ENCODE peak calls at places on chromosome 1, in six cellular contexts. C, U, G, W, E and Z are unnamed samples.
A peak's percentile ranks its signal among the peaks of the same experiment; 100 is the strongest.

GRCh38 chr1:6888268-6888667 is 103.0 kb downstream of the CAMTA1 start:
- DNase-seq in G (no peak), E (no peak), C (no peak), W (no peak), U (no peak), Z (no peak)

GRCh38 chr1:62280150-62280549 is 39.1 kb downstream of the KANK4 start:
- DNase-seq in C (no peak), E (no peak), W (no peak), U (no peak), G (no peak), Z (peak; percentile 91)

GRCh38 chr1:167477962-167478361 is 40.4 kb downstream of the CD247 start:
- DNase-seq in U (no peak), E (no peak), C (no peak), W (no peak), G (no peak), Z (no peak)

GRCh38 chr1:6301526-6301925 is 40.6 kb upstream of the GPR153 start:
- DNase-seq in C (no peak), G (no peak), E (no peak), W (no peak), U (no peak), Z (no peak)

GRCh38 chr1:236944556-236944955 is 59.7 kb downstream of the MT1HL1 start:
- DNase-seq in W (no peak), G (no peak), E (no peak), U (no peak), C (no peak), Z (no peak)

GRCh38 chr1:2412773-2413494 is 570 bp upstream of the PEX10 start:
- DNase-seq in U (peak; percentile 66), G (peak; percentile 40), E (no peak), C (peak; percentile 30), W (no peak), Z (no peak)

GRCh38 chr1:172167801-172168596 is 252.5 kb upstream of the C1orf105 start:
- DNase-seq in G (no peak), W (peak; percentile 46), C (no peak), E (no peak), U (no peak), Z (no peak)

GRCh38 chr1:41537788-41538351 is 53.4 kb upstream of the EDN2 start:
- DNase-seq in E (no peak), U (no peak), G (no peak), W (no peak), C (no peak), Z (peak; percentile 80)

GRCh38 chr1:115179397-115179835 is 90.1 kb upstream of the TSPAN2 start:
- DNase-seq in W (no peak), G (no peak), E (no peak), U (no peak), C (no peak), Z (no peak)

GRCh38 chr1:27528701-27529637 is 39.0 kb upstream of the WASF2 start:
- DNase-seq in U (no peak), C (no peak), G (no peak), E (no peak), W (peak; percentile 84), Z (peak; percentile 86)

GRCh38 chr1:27144920-27145661 is 9.8 kb downstream of the SLC9A1 start:
- DNase-seq in E (no peak), U (no peak), W (no peak), C (no peak), G (no peak), Z (peak; percentile 73)

GRCh38 chr1:17168480-17168878 is 36.4 kb upstream of the PADI1 start:
- DNase-seq in C (no peak), E (no peak), G (no peak), U (no peak), W (no peak), Z (no peak)

GRCh38 chr1:156379420-156380165 is 10.6 kb downstream of the RHBG start:
- DNase-seq in W (no peak), U (no peak), C (no peak), G (no peak), E (no peak), Z (no peak)

GRCh38 chr1:41473738-41474362 is 10.6 kb downstream of the EDN2 start:
- DNase-seq in C (no peak), E (no peak), G (no peak), W (no peak), U (no peak), Z (peak; percentile 54)

GRCh38 chr1:112938188-112938587 is 17.8 kb downstream of the SLC16A1 start:
- DNase-seq in C (no peak), E (no peak), W (no peak), U (no peak), G (no peak), Z (no peak)

GRCh38 chr1:901108-901859 is 22.4 kb upstream of the SAMD11 start:
- DNase-seq in E (no peak), C (no peak), U (no peak), G (no peak), W (no peak), Z (no peak)